ENCODE peak calls at places on chromosomes 12 and 14, in six cellular contexts. I is naive thymus-derived CD4-positive, alpha-beta T cell; P is GM12865; S is psoas muscle; Q is ascending aorta; O is dorsolateral prefrontal cortex. D is an unnamed sample.

GRCh38 chr12:2291182-2291832 is 238.5 kb downstream of the CACNA1C start:
- DNase-seq in I (peak; percentile 30), P (peak; percentile 78), S (no peak), Q (no peak), O (no peak), D (no peak)

GRCh38 chr12:48924617-48925217 is 575 bp downstream of the FKBP11 start:
- DNase-seq in I (peak; percentile 56), P (peak; percentile 90), S (peak; percentile 37), Q (no peak), O (peak; percentile 52), D (no peak)

GRCh38 chr12:16218934-16219718 is 58.4 kb downstream of the SLC15A5 start:
- DNase-seq in I (no peak), P (no peak), S (no peak), Q (no peak), O (no peak), D (no peak)

GRCh38 chr14:69768873-69769272 is 1.9 kb downstream of the SRSF5 start:
- DNase-seq in I (no peak), P (no peak), S (no peak), Q (no peak), O (no peak), D (no peak)

GRCh38 chr12:4168041-4168440 is 105.5 kb upstream of the CCND2 start:
- DNase-seq in I (no peak), P (no peak), S (no peak), Q (no peak), O (no peak), D (no peak)

GRCh38 chr12:58034311-58034710 is 92.9 kb downstream of the ATP23 start:
- DNase-seq in I (no peak), P (no peak), S (no peak), Q (no peak), O (no peak), D (no peak)

GRCh38 chr14:72998252-72998903 is 28.5 kb downstream of the ZFYVE1 start:
- DNase-seq in I (no peak), P (no peak), S (no peak), Q (no peak), O (no peak), D (no peak)

GRCh38 chr12:77005699-77006098 is 59.7 kb downstream of the E2F7 start:
- DNase-seq in I (no peak), P (no peak), S (no peak), Q (no peak), O (no peak), D (no peak)

GRCh38 chr14:94213021-94213420 is 38.9 kb downstream of the PPP4R4 start:
- DNase-seq in I (no peak), P (no peak), S (no peak), Q (no peak), O (no peak), D (no peak)

GRCh38 chr12:50924439-50925341 is 27.7 kb upstream of the HIGD1C start:
- DNase-seq in I (no peak), P (peak; percentile 94), S (peak; percentile 89), Q (peak; percentile 63), O (peak; percentile 85), D (peak; percentile 93)

GRCh38 chr12:67969134-67969782 is 20.0 kb upstream of the IFNG-AS1 start:
- DNase-seq in I (no peak), P (no peak), S (no peak), Q (no peak), O (no peak), D (no peak)

GRCh38 chr12:127145543-127145928 is 1121.4 kb upstream of the TMEM132C start:
- DNase-seq in I (no peak), P (no peak), S (no peak), Q (no peak), O (no peak), D (no peak)
- H3K4me3 ChIP-seq in I (peak overlapping the region; percentile 63), P (no peak overlapping the region), S (peak overlapping the region; percentile 64), Q (peak overlapping the region; percentile 63), O (peak overlapping the region; percentile 64), D (peak overlapping the region; percentile 77)

GRCh38 chr12:119748512-119748911 is 80.6 kb downstream of the PRKAB1 start:
- DNase-seq in I (no peak), P (no peak), S (no peak), Q (no peak), O (no peak), D (no peak)

GRCh38 chr12:119746169-119746568 is 78.2 kb downstream of the PRKAB1 start:
- DNase-seq in I (no peak), P (no peak), S (no peak), Q (no peak), O (no peak), D (no peak)

GRCh38 chr12:119749666-119750065 is 81.7 kb downstream of the PRKAB1 start:
- DNase-seq in I (no peak), P (no peak), S (no peak), Q (no peak), O (no peak), D (no peak)

GRCh38 chr12:119751961-119752360 is 84.0 kb downstream of the PRKAB1 start:
- DNase-seq in I (no peak), P (no peak), S (no peak), Q (no peak), O (no peak), D (no peak)
- H3K4me3 ChIP-seq in I (no peak overlapping the region), P (no peak overlapping the region), S (no peak overlapping the region), Q (no peak overlapping the region), O (no peak overlapping the region), D (no peak overlapping the region)

GRCh38 chr12:80400591-80400991 is 43.4 kb upstream of the PTPRQ start:
- DNase-seq in I (no peak), P (no peak), S (no peak), Q (no peak), O (peak; percentile 55), D (no peak)
- H3K4me3 ChIP-seq in I (no peak overlapping the region), P (no peak overlapping the region), S (peak overlapping the region; percentile 59), Q (peak overlapping the region; percentile 71), O (peak overlapping the region; percentile 64), D (peak overlapping the region; percentile 76)

GRCh38 chr14:61517861-61518802 is 177.2 kb upstream of the HIF1A start:
- DNase-seq in I (no peak), P (peak; percentile 67), S (no peak), Q (no peak), O (no peak), D (no peak)
- H3K4me3 ChIP-seq in I (no peak overlapping the region), P (no peak overlapping the region), S (no peak overlapping the region), Q (no peak overlapping the region), O (no peak overlapping the region), D (no peak overlapping the region)

GRCh38 chr12:112908548-112908947 is 1.8 kb downstream of the OAS1 start:
- DNase-seq in I (peak; percentile 26), P (no peak), S (no peak), Q (no peak), O (no peak), D (no peak)

GRCh38 chr12:112904571-112904970 is 2.2 kb upstream of the OAS1 start:
- DNase-seq in I (no peak), P (no peak), S (no peak), Q (no peak), O (no peak), D (no peak)

GRCh38 chr12:112905451-112906089 is 1.2 kb upstream of the OAS1 start:
- DNase-seq in I (no peak), P (no peak), S (no peak), Q (no peak), O (no peak), D (no peak)

GRCh38 chr12:112907415-112908157 is 824 bp downstream of the OAS1 start:
- DNase-seq in I (no peak), P (peak; percentile 76), S (no peak), Q (no peak), O (no peak), D (no peak)

GRCh38 chr12:112906712-112907414 is at the start of gene OAS1:
- DNase-seq in I (peak; percentile 34), P (peak; percentile 91), S (no peak), Q (no peak), O (no peak), D (no peak)
- H3K4me3 ChIP-seq in I (peak within 1 kb of the TSS; percentile 68), P (peak within 1 kb of the TSS; percentile 92), S (peak within 1 kb of the TSS; percentile 61), Q (peak within 1 kb of the TSS; percentile 59), O (peak within 1 kb of the TSS; percentile 57), D (peak within 1 kb of the TSS; percentile 66)

DNA sequence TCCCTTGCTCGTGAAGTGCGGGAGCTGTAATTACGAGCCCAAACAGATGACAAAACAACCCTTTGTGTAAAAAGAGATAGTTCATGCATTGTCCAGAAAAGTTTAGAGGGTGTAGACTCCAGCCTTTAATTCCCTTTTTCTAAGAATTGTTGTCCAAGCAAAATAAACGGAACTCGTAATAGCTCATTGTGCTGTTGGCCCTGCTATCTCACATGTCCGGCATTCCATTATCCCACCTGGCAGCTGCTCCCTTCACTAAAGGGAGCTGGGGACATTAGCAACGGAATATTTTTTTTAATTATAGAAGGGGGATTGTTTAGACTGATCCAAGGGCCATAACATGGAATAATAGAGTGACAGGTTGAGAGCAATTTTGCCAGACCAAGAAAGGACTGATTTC is 277.5 kb upstream of the TBX3 start:
- DNase-seq in I (no peak), P (no peak), S (no peak), Q (no peak), O (no peak), D (no peak)
- H3K4me3 ChIP-seq in I (no peak overlapping the region), P (no peak overlapping the region), S (no peak overlapping the region), Q (no peak overlapping the region), O (no peak overlapping the region), D (no peak overlapping the region)

GRCh38 chr12:120227233-120228040 is 26.5 kb upstream of the RPLP0 start:
- DNase-seq in I (no peak), P (no peak), S (no peak), Q (no peak), O (no peak), D (no peak)

GRCh38 chr12:120229071-120229582 is 28.2 kb upstream of the RPLP0 start:
- DNase-seq in I (no peak), P (no peak), S (no peak), Q (no peak), O (no peak), D (no peak)

GRCh38 chr12:120228041-120228290 is 27.1 kb upstream of the RPLP0 start:
- DNase-seq in I (no peak), P (no peak), S (no peak), Q (no peak), O (no peak), D (no peak)

GRCh38 chr12:120229583-120230325 is 28.8 kb upstream of the RPLP0 start:
- DNase-seq in I (no peak), P (no peak), S (peak; percentile 30), Q (no peak), O (no peak), D (no peak)

GRCh38 chr12:120228291-120229070 is 27.6 kb upstream of the RPLP0 start:
- DNase-seq in I (peak; percentile 86), P (peak; percentile 87), S (peak; percentile 89), Q (peak; percentile 57), O (peak; percentile 84), D (no peak)
- H3K4me3 ChIP-seq in I (peak overlapping the region; percentile 21), P (no peak overlapping the region), S (peak overlapping the region; percentile 52), Q (peak overlapping the region; percentile 44), O (peak overlapping the region; percentile 11), D (peak overlapping the region; percentile 39)